ENCODE peak calls at places on chromosome 5, in four cellular contexts. B is HFFc6; J is hepatocyte; D is CD4-positive, alpha-beta memory T cell. G is an unnamed sample.

GRCh38 chr5:71588533-71588885 is 1.4 kb downstream of the MCCC2 start:
- DNase-seq in B (no peak), D (no peak), J (no peak), G (no peak)

GRCh38 chr5:94751456-94751855 is 133.0 kb downstream of the SLF1 start:
- DNase-seq in B (no peak), J (no peak), D (no peak), G (no peak)

GRCh38 chr5:620152-620551 is 8.0 kb downstream of the CEP72 start:
- DNase-seq in B (no peak), D (no peak), J (no peak), G (no peak)

GRCh38 chr5:77428033-77428432 is 64.1 kb downstream of the WDR41 start:
- DNase-seq in D (no peak), J (no peak), B (no peak), G (no peak)

GRCh38 chr5:53430618-53431252 is 49.7 kb upstream of the FST start:
- DNase-seq in J (peak), D (no peak), B (peak), G (no peak)

GRCh38 chr5:101561018-101561417 is 657.9 kb upstream of the ST8SIA4 start:
- DNase-seq in D (no peak), B (no peak), J (no peak), G (no peak)

GRCh38 chr5:147461915-147462314 is 48.0 kb downstream of the DPYSL3 start:
- DNase-seq in B (peak), D (no peak), J (no peak), G (peak)

GRCh38 chr5:107889387-107889786 is 218.7 kb upstream of the EFNA5 start:
- DNase-seq in B (no peak), D (no peak), J (no peak), G (no peak)

GRCh38 chr5:139861889-139862207 is 66.2 kb downstream of the PSD2 start:
- DNase-seq in D (no peak), B (no peak), J (no peak), G (no peak)

GRCh38 chr5:151534345-151534744 is 56.8 kb downstream of the FAT2 start:
- DNase-seq in J (no peak), D (no peak), B (no peak), G (no peak)

GRCh38 chr5:175572922-175573321 is 84.9 kb upstream of the HRH2 start:
- DNase-seq in B (peak), J (peak), D (no peak), G (no peak)

GRCh38 chr5:79640571-79641055 is 28.4 kb downstream of the TENT2 start:
- DNase-seq in D (no peak), J (no peak), B (no peak), G (no peak)

GRCh38 chr5:158482201-158482600 is 617.5 kb downstream of the EBF1 start:
- DNase-seq in J (no peak), B (no peak), D (no peak), G (no peak)

GRCh38 chr5:89313804-89314588 is 431.0 kb upstream of the MEF2C start:
- DNase-seq in B (peak), J (peak), D (no peak), G (peak)

GRCh38 chr5:158727771-158728311 is 371.9 kb downstream of the EBF1 start:
- DNase-seq in J (no peak), D (no peak), B (no peak), G (no peak)

GRCh38 chr5:145971108-145971507 is 34.7 kb downstream of the SH3RF2 start:
- DNase-seq in D (no peak), J (no peak), B (no peak), G (no peak)

GRCh38 chr5:136638084-136638483 is 272.7 kb upstream of the TRPC7 start:
- DNase-seq in D (no peak), J (peak), B (peak), G (no peak)

GRCh38 chr5:149782018-149782899 is 52.1 kb downstream of the PPARGC1B start:
- DNase-seq in J (no peak), D (no peak), B (no peak), G (no peak)

GRCh38 chr5:157563373-157564148 is 12.0 kb downstream of the ADAM19 start:
- DNase-seq in B (peak), J (no peak), D (no peak), G (peak)

GRCh38 chr5:14331377-14331776 is 188.2 kb downstream of the TRIO start:
- DNase-seq in D (no peak), B (no peak), J (no peak), G (no peak)

GRCh38 chr5:177403194-177403825 is 2.8 kb upstream of the PFN3 start:
- DNase-seq in J (peak), B (no peak), D (peak), G (no peak)

GRCh38 chr5:74452851-74453250 is 187.7 kb downstream of the ENC1 start:
- DNase-seq in J (no peak), B (no peak), D (no peak), G (no peak)